ENCODE peak calls at places on chromosomes 7 and 10, in five cellular contexts. P, H, G, N and S are unnamed samples.

GRCh38 chr10:107451047-107451446 is 286.5 kb upstream of the SORCS1 start:
- DNase-seq in P (no peak), H (no peak), G (no peak), N (no peak), S (no peak)

GRCh38 chr10:110456046-110456445 is 41.7 kb upstream of the DUSP5 start:
- DNase-seq in P (no peak), H (peak), G (peak), N (no peak), S (no peak)

GRCh38 chr7:66307591-66308215 is 102.6 kb downstream of the TPST1 start:
- DNase-seq in P (peak), H (no peak), G (no peak), N (peak), S (peak)

GRCh38 chr10:97267671-97268070 is 24.8 kb downstream of the ARHGAP19 start:
- DNase-seq in P (no peak), H (no peak), G (no peak), N (no peak), S (no peak)

GRCh38 chr10:44233561-44234470 is 151.1 kb downstream of the CXCL12 start:
- DNase-seq in P (no peak), H (peak), G (peak), N (no peak), S (no peak)

GRCh38 chr10:126917375-126917774 is 12.1 kb downstream of the DOCK1 start:
- DNase-seq in P (no peak), H (no peak), G (no peak), N (no peak), S (no peak)

GRCh38 chr7:14687241-14687640 is 215.3 kb downstream of the DGKB start:
- DNase-seq in P (no peak), H (no peak), G (no peak), N (no peak), S (no peak)

GRCh38 chr7:374706-375490 is 84.9 kb downstream of the FOXL3 start:
- DNase-seq in P (no peak), H (no peak), G (no peak), N (no peak), S (no peak)

GRCh38 chr10:99325261-99325660 is 3.9 kb upstream of the CNNM1 start:
- DNase-seq in P (no peak), H (no peak), G (no peak), N (no peak), S (no peak)

GRCh38 chr7:138889566-138889965 is 91.6 kb upstream of the ATP6V0A4 start:
- DNase-seq in P (peak), H (peak), G (no peak), N (peak), S (no peak)

GRCh38 chr10:13684252-13684791 is 97.6 kb downstream of the PRPF18 start:
- DNase-seq in P (peak), H (peak), G (peak), N (peak), S (no peak)

GRCh38 chr7:12570529-12571461 is at the start of gene SCIN:
- DNase-seq in P (no peak), H (peak), G (peak), N (peak), S (no peak)

GRCh38 chr7:100040575-100040974 is 9.0 kb upstream of the ZSCAN21 start:
- DNase-seq in P (no peak), H (no peak), G (no peak), N (no peak), S (no peak)

GRCh38 chr10:104472505-104472904 is 118.9 kb downstream of the CFAP58 start:
- DNase-seq in P (peak), H (no peak), G (no peak), N (no peak), S (no peak)

GRCh38 chr10:70145666-70146488 is 623 bp downstream of the TYSND1 start:
- DNase-seq in P (peak), H (peak), G (peak), N (peak), S (no peak)

GRCh38 chr10:66680886-66681285 is 244.9 kb upstream of the LRRTM3 start:
- DNase-seq in P (peak), H (no peak), G (no peak), N (no peak), S (no peak)

GRCh38 chr10:79413196-79413595 is 32.2 kb downstream of the ZCCHC24 start:
- DNase-seq in P (peak), H (no peak), G (no peak), N (no peak), S (no peak)

GRCh38 chr10:133455611-133456031 is 1.9 kb downstream of the SCART1 start:
- DNase-seq in P (no peak), H (no peak), G (no peak), N (no peak), S (no peak)

GRCh38 chr7:16918288-16918895 is 36.6 kb upstream of the AGR3 start:
- DNase-seq in P (peak), H (peak), G (peak), N (peak), S (peak)

GRCh38 chr10:69936091-69936490 is 116.6 kb upstream of the MACROH2A2 start:
- DNase-seq in P (no peak), H (peak), G (no peak), N (no peak), S (no peak)

GRCh38 chr10:121444515-121444914 is 153.7 kb downstream of the FGFR2 start:
- DNase-seq in P (no peak), H (no peak), G (no peak), N (no peak), S (no peak)

GRCh38 chr7:50491209-50491608 is 41.1 kb upstream of the FIGNL1 start:
- DNase-seq in P (no peak), H (no peak), G (no peak), N (no peak), S (no peak)

GRCh38 chr7:151693140-151693539 is 173.4 kb upstream of the RHEB start:
- DNase-seq in P (no peak), H (no peak), G (no peak), N (no peak), S (no peak)

GRCh38 chr7:150372271-150373048 is 3.8 kb downstream of the REPIN1 start:
- DNase-seq in P (no peak), H (no peak), G (peak), N (no peak), S (no peak)

GRCh38 chr7:132709971-132710567 is 133.8 kb upstream of the PLXNA4 start:
- DNase-seq in P (peak), H (peak), G (peak), N (peak), S (peak)

GRCh38 chr10:113214331-113214730 is 264.3 kb downstream of the TCF7L2 start:
- DNase-seq in P (no peak), H (no peak), G (no peak), N (no peak), S (no peak)
- TF ChIP-seq CTCF in P (no peak), H (peak), G (no peak), N (no peak), S (no peak)

DNA sequence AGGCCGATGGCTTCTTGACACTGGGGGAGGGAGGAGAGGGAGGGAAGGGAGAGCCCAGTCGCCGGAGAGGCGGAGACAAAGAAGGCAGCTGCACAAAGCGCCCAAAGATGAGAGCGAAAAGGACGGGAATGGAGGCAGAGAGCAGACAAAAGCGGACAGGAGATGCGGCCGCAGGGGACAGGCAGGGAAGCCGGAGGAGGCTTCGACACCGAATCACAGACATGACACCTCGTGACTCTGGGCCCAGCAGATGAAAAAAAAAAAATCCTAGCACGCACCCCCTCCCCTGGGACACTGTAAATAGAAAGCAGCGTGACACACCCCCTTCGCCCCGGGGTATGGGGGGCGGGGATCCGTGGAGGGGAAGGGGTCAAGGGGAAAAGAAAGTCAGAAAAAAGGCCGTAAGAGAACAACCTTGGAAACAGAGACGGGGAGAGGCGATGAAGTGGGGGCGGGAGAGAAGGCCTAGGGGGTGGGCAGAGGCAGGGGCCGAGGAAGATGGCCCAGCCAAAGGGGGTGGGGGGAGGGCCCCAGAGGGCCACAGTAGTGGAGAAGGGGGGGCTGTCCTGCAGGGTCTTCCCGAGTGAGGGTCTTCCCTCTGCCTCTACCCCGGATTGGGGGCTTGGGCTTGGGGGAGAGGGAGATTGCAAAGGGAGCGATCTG is 845 bp downstream of the NAT16 start:
- DNase-seq in P (no peak), H (no peak), G (no peak), N (no peak), S (no peak)
- H3K4me3 ChIP-seq in P (no peak), H (peak), G (no peak), N (no peak), S (no peak)

GRCh38 chr7:77903597-77903996 is 105.0 kb downstream of the PHTF2 start:
- DNase-seq in P (peak), H (peak), G (peak), N (no peak), S (no peak)
- TF ChIP-seq CTCF in P (peak), H (peak), G (no peak), N (no peak), S (no peak)

GRCh38 chr10:102776779-102777417 is 33.1 kb downstream of the WBP1L start:
- DNase-seq in P (peak), H (peak), G (peak), N (peak), S (peak)

GRCh38 chr10:102777696-102778530 is 34.2 kb downstream of the WBP1L start:
- DNase-seq in P (no peak), H (no peak), G (no peak), N (no peak), S (no peak)

GRCh38 chr10:102773986-102774385 is 30.2 kb downstream of the WBP1L start:
- DNase-seq in P (peak), H (no peak), G (peak), N (peak), S (no peak)

GRCh38 chr10:102775201-102775972 is 31.6 kb downstream of the WBP1L start:
- DNase-seq in P (peak), H (no peak), G (peak), N (peak), S (no peak)

DNA sequence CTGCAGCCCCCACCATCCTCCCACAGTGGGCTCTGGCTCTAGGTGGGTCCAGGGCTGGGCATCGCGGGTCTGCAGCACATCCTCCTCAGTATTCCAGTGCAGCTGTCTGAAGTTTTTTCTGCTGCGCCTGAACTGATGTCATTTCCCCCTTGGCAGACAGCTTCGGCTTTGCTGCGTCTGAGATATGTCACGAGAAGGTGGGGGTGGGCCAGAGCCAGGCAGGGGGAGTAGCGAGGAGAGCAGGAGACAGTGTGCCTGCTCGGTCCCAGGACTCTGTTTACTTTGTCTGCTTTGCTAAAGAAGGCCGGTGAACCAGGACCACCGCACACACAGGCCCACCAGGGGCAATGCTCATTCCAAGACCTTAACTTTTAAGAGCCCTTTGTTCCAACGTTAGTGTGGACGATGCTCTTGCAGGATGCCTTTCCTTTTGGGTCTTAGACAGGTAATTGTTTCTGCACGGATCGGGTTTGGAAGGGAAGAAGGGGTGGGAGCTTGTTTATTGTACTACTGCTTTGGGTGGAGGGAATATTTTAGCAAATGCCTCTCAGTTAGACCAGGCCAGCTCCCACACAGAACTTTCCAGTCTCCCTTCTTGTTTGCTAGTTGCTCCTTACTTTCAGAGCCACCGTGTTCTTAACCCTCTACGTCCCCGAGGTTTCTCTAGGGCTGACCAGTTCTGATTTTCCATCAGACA is 32.4 kb downstream of the WBP1L start:
- DNase-seq in P (peak), H (peak), G (peak), N (peak), S (peak)
- H3K4me3 ChIP-seq in P (peak), H (peak), G (no peak), N (peak), S (peak)

DNA sequence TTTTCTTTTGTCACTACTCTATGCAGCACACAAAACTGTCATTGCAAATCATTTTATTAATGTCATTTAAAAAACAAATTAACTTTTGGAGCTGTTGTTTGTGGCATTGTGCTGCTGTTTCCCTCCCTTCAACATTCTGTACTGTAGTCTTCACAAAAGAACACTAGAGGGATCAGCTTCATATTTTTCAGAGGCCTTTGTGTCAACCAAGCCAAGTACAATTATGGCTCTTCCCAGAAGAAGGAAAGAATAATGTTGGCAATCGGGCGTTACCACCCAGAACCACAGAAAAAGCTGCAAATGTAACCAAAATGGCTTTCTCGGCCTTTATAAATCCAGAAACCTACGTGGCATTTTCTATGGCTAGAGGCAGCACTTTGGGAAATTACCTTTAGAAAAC is 98.9 kb upstream of the COL1A2 start:
- DNase-seq in P (peak), H (peak), G (no peak), N (peak), S (peak)
- TF ChIP-seq CTCF in P (peak), H (peak), G (no peak), N (peak), S (peak)

GRCh38 chr7:36707922-36708321 is 16.4 kb downstream of the AOAH start:
- DNase-seq in P (no peak), H (no peak), G (no peak), N (no peak), S (no peak)
- H3K4me3 ChIP-seq in P (no peak), H (no peak), G (no peak), N (no peak), S (no peak)

DNA sequence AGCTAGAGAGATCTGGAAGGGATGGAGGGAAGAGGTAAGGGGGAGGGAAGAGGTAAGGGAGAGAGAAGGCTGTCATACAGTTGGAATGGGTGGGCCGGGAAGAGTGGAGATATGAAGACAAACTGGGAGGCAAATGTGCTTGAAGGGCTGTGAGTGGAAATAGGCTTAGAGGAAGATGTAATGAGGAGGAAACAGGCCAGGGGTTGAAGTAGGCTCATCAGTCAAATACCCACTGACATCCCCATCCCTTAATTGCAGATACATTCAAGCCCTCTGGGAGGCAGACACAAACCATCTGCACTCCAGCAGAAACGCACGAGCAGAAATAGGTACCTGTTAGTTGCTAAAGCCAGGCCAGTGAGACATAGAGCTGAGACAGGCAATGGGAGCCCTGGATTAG is 2.1 kb downstream of the SYNPO2L start:
- DNase-seq in P (peak), H (peak), G (no peak), N (peak), S (no peak)
- TF ChIP-seq CTCF in P (peak), H (peak), G (no peak), N (peak), S (peak)

DNA sequence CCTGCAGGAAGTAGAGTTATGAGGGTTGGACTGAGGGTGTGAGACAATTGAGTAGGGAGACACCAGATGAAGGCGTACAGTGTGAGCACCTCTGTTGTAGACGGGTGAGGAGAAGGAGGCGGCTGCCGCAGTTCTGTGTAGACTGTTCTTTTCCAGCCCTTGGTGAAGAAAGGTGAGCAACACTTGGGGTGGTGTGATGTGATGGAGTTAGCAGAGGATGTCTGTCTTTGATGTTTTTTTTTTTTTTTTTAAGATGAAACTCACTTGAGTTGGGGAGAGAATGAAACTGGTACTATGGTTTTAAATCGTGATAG is 42.8 kb upstream of the RNF216 start:
- DNase-seq in P (no peak), H (no peak), G (no peak), N (no peak), S (no peak)
- H3K4me3 ChIP-seq in P (no peak), H (no peak), G (no peak), N (no peak), S (no peak)

DNA sequence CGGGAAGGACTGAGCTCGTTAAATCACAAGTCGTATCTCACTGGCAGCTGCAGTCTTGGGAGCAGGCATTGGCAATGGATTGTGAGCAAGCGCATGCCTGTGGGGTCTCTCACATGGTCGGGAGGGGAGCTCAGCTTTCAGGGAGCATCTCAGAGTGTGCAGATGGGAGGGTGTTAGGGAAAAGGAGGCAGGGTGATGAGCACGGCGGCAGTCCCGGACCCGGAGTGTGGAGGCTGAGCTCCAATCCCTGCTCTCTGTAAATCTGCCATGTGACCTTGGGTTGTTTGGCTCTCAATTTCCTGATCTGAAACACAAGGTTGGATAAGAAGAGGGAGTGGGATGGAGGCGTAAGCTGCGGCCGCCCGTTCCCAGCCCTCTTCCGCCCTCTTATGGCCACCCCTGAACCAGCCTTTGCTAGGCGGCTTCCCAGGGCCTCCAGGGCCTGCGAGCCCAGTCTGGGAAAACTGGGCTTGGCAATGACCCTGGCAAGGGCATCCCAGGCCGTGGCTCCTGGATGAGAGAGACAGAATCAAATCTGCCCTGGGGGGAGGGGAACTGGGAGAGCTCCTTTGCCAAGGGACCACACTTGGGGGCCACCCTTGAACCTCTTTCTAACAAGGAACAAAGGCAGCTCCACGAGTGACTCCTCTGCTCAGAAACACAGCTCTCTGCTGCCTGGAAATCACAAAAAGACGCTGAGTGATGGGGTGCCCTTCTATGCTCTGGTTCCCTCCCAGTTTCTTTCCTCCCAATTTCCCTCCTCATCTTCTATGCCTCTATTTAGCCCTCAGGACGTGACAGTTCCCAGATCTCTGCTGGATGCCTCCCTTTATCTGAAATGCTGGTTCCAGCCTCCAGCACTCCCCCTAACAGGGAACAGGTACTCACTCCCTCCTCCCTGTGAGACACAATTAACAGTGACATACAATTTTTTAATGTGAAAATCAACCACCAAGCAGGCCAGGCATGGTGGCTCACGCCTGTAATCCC is 41.7 kb upstream of the LOXL4 start:
- DNase-seq in P (peak), H (peak), G (peak), N (peak), S (peak)
- TF ChIP-seq CTCF in P (peak), H (peak), G (peak), N (peak), S (peak)